ENCODE peak calls at places on chromosomes 7 and 10, in seven cellular contexts. P is occipital lobe, T is posterior cingulate gyrus, J is NCI-H345, B is left ventricle myocardium inferior, Z is HCT116, L is brain microvascular endothelial cell. W is an unnamed sample.
A peak's percentile ranks its signal among the peaks of the same experiment; 100 is the strongest.

GRCh38 chr7:92831716-92832622 is 4.4 kb downstream of the CDK6 start:
- DNase-seq in P (no peak), T (no peak), J (no peak), L (peak; percentile 90), Z (no peak), B (no peak), W (no peak)

GRCh38 chr7:7324698-7325097 is 142.4 kb downstream of the C1GALT1 start:
- DNase-seq in B (no peak), P (no peak), J (no peak), Z (no peak), L (no peak), T (no peak), W (no peak)

GRCh38 chr7:2313450-2314208 is 612 bp downstream of the SNX8 start:
- DNase-seq in J (no peak), B (no peak), L (no peak), Z (no peak), P (no peak), T (no peak), W (no peak)

GRCh38 chr10:52525761-52526160 is 211.7 kb downstream of the DKK1 start:
- DNase-seq in L (peak; percentile 69), J (no peak), T (no peak), B (no peak), Z (no peak), P (no peak), W (peak; percentile 32)

GRCh38 chr10:118504044-118504944 is 91.2 kb downstream of the PRLHR start:
- DNase-seq in B (no peak), J (no peak), T (no peak), L (peak; percentile 27), P (no peak), Z (peak; percentile 78), W (peak; percentile 41)

GRCh38 chr7:140003913-140004382 is 58.8 kb downstream of the PARP12 start:
- DNase-seq in Z (peak; percentile 47), T (no peak), B (no peak), L (peak; percentile 61), P (no peak), J (peak; percentile 14), W (peak; percentile 49)

GRCh38 chr7:74269757-74270277 is 15.6 kb upstream of the RFC2 start:
- DNase-seq in T (peak; percentile 63), P (peak; percentile 55), Z (peak; percentile 76), J (peak; percentile 83), B (peak; percentile 46), L (peak; percentile 58), W (no peak)

GRCh38 chr7:73995330-73995729 is 32.6 kb upstream of the ELN start:
- DNase-seq in L (peak; percentile 49), P (no peak), T (no peak), J (no peak), B (no peak), Z (no peak), W (peak; percentile 32)

GRCh38 chr10:7608001-7608400 is 58.8 kb downstream of the ITIH5 start:
- DNase-seq in J (no peak), T (no peak), L (no peak), B (no peak), P (no peak), Z (no peak), W (no peak)

GRCh38 chr7:139777304-139777890 is 401 bp downstream of the HIPK2 start:
- DNase-seq in B (peak; percentile 52), J (peak; percentile 46), P (no peak), L (no peak), Z (no peak), T (peak; percentile 59), W (no peak)

W was measured in stromal cell of bone marrow.